ENCODE peak calls at places on chromosomes 1 and 21, in six cellular contexts. Y is upper lobe of right lung, N is vagina, H is esophagus muscularis mucosa, F is HL-60, R is PC-9. X is an unnamed sample. For H3K27me3, the result is how much of the 10 kb centered on the place peaks cover.

GRCh38 chr1:230643887-230644286 is 1.6 kb downstream of the COG2 start:
- DNase-seq in Y (no peak), N (no peak), H (no peak), F (peak), R (peak), X (peak)

GRCh38 chr1:42046772-42047552 is 106.2 kb upstream of the GUCA2B start:
- DNase-seq in Y (no peak), N (no peak), H (no peak), F (no peak), R (no peak), X (no peak)

GRCh38 chr1:154808909-154809262 is 61.2 kb downstream of the KCNN3 start:
- DNase-seq in Y (no peak), N (no peak), H (no peak), F (no peak), R (no peak), X (no peak)

GRCh38 chr21:37380349-37381323 is 14.1 kb downstream of the DYRK1A start:
- DNase-seq in Y (no peak), N (no peak), H (no peak), F (no peak), R (no peak), X (no peak)

GRCh38 chr1:209881271-209882018 is 53.7 kb downstream of the UTP25 start:
- DNase-seq in Y (no peak), N (no peak), H (peak), F (no peak), R (no peak), X (no peak)

GRCh38 chr1:39129514-39129913 is 75.0 kb upstream of the MACF1 start:
- DNase-seq in Y (no peak), N (no peak), H (no peak), F (no peak), R (no peak), X (no peak)

GRCh38 chr1:205610781-205611473 is 20.9 kb downstream of the ELK4 start:
- DNase-seq in Y (no peak), N (no peak), H (no peak), F (no peak), R (peak), X (no peak)

GRCh38 chr1:19074361-19074901 is 118.0 kb upstream of the IFFO2 start:
- DNase-seq in Y (no peak), N (no peak), H (no peak), F (peak), R (no peak), X (no peak)

DNA sequence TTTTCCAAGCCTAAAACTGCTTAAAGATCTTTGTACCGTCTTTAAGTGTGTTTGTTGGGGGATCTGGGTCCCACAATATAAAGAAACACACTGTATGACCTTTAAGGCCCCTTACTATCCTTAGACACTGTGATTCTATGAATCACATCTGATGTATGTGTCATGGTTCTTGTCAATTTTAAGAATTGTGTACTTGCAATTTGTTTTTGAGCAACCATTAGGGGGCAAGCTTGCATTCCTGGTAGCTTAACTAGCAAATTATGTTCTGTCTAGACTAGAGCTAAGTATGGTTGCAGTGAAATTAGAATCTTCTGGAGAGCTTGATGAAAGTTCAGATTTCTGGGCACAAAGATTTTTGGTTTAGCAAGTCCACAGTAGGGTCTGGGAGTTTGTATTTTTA is 219.5 kb downstream of the TPR start:
- DNase-seq in Y (no peak), N (no peak), H (no peak), F (peak), R (peak), X (peak)
- TF ChIP-seq CTCF in Y (peak), N (no peak), H (peak), F (peak), R (peak), X (peak)

GRCh38 chr1:11719313-11720032 is 16.5 kb upstream of the AGTRAP start:
- DNase-seq in Y (peak), N (no peak), H (peak), F (peak), R (no peak), X (no peak)
- H3K27me3 ChIP-seq in Y (under half), N (under half), H (under half), F (under half), R (under half), X (under half)

GRCh38 chr1:174466607-174467006 is 18.8 kb downstream of the GPR52 start:
- DNase-seq in Y (no peak), N (no peak), H (no peak), F (no peak), R (no peak), X (no peak)
- TF ChIP-seq CTCF in Y (no peak), N (no peak), H (no peak), F (no peak), R (no peak), X (no peak)

DNA sequence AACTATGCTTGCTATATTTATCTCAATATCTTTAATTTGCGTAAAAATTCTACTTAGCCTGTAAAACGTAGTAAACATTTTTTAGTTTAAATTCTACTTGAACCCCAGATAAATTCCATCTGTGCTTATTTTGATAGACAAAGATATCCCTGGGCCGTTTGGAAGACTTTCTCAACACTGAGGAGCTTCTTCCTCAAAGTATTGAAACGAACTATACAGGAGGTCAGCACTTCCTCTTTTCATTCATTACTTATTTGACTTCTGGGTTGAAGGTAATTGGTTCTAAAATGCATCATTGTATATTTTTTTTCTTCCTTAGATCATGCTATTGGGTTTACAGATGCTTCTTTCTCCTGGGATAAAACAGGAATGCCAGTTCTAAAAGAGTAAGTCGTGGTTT is 74.7 kb downstream of the HSPA13 start:
- DNase-seq in Y (no peak), N (no peak), H (no peak), F (peak), R (no peak), X (no peak)
- H3K27me3 ChIP-seq in Y (under half), N (under half), H (under half), F (under half), R (under half), X (under half)

GRCh38 chr1:63087966-63088365 is 234.4 kb upstream of the FOXD3 start:
- DNase-seq in Y (no peak), N (no peak), H (no peak), F (no peak), R (no peak), X (no peak)
- TF ChIP-seq CTCF in Y (no peak), N (no peak), H (no peak), F (no peak), R (no peak), X (peak)

GRCh38 chr21:34884346-34884929 is 164.7 kb downstream of the RUNX1 start:
- DNase-seq in Y (no peak), N (peak), H (peak), F (no peak), R (no peak), X (no peak)
- H3K27me3 ChIP-seq in Y (under half), N (under half), H (under half), F (under half), R (under half), X (under half)

DNA sequence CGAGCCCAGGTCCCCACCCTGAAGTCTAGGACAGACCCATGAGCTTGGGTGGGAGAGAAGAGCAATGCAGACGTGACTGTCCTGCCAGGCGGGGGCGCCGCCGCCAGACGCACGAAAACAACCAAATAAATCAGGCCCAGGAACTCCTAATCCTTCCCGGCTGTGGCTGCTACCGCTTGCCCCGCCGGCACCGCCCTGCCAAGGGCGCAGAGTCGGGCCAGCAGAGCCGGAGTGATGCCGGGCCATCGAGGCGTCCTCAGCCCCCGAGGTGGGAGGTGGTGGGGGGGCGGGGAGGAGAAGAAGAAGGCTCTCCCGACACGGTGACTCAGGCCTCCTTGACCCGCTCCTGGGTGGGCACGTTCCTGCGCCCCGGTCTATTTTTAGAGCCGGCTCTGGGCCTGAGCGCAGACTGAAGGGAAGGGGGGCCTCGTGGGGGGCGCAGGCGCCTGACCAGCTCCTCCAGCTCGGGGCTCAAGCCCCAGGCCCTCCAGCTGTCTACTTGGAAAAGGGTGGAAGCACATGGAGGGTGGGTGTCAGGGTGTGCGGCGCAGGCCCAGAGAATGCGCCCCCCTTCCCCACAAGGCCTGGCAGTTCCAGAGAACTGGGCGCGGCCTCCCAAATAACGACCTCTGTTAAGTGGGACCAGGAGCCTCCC is 10.8 kb upstream of the COL16A1 start:
- DNase-seq in Y (no peak), N (peak), H (peak), F (peak), R (peak), X (no peak)
- TF ChIP-seq CTCF in Y (peak), N (no peak), H (peak), F (peak), R (no peak), X (peak)

GRCh38 chr1:118093017-118093416 is 92.0 kb downstream of the SPAG17 start:
- DNase-seq in Y (no peak), N (no peak), H (no peak), F (no peak), R (no peak), X (no peak)
- H3K27me3 ChIP-seq in Y (under half), N (under half), H (under half), F (under half), R (under half), X (under half)

GRCh38 chr1:32201011-32201855 is 838 bp downstream of the CCDC28B start:
- DNase-seq in Y (peak), N (no peak), H (peak), F (no peak), R (no peak), X (no peak)

GRCh38 chr1:32208463-32208862 is 426 bp upstream of the DCDC2B start:
- DNase-seq in Y (no peak), N (no peak), H (no peak), F (no peak), R (no peak), X (no peak)

GRCh38 chr1:32208891-32209309 is at the start of gene DCDC2B:
- DNase-seq in Y (no peak), N (no peak), H (no peak), F (peak), R (peak), X (no peak)

GRCh38 chr1:32204943-32205361 is 519 bp upstream of the IQCC start:
- DNase-seq in Y (peak), N (no peak), H (no peak), F (no peak), R (no peak), X (no peak)

DNA sequence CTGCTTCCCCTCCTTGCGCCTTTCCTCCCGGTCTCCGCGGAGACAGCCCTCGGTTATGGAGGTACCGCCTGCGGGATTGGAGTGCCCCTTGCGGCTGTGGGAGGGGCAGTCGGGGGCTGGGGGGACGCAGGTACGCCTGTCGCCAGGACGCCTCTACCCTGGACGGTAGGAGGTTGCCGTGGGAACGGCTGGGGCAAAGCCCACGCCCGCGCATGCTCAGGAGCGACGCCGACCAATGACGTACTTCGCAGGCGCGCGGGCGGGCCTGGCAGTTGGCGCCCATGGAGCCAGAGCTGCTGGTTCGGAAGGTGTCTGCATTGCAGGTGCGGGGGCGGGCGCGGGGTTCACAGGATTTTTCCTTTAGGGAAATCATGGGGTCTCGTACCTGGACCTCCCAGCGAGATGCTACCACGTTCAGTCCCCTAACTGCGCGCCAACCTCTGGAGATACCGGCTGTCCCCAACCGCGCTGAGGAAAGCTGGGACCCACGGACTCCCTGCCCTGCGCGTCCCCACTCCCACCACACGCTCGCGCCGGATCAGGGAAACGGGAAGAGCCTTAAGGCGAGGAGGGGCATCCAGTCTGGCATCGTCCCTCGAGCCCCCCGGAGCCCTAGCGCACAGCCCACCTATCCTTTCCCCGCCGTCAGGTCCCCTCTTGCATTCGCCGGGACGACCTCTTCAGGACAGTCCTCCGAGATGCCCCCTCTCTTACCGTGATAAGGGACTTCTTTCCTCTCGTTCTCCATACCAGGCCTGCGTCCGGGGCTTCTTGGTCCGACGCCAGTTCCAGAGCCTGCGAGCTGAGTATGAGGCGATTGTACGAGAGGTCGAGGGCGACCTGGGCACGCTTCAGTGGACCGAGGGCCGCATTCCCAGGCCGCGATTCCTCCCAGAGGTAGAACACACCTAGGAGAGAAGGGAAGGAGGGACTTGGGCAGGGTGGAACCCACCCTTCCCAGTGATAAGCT is at the start of gene IQCC:
- DNase-seq in Y (peak), N (no peak), H (peak), F (peak), R (peak), X (no peak)
- TF ChIP-seq CTCF in Y (peak), N (no peak), H (no peak), F (no peak), R (no peak), X (no peak)

GRCh38 chr1:156927215-156928042 is 7.0 kb downstream of the LRRC71 start:
- DNase-seq in Y (peak), N (no peak), H (no peak), F (peak), R (peak), X (peak)
- H3K27me3 ChIP-seq in Y (half or more), N (under half), H (under half), F (half or more), R (under half), X (under half)

X was measured in AG04450.